ENCODE peak calls at places on chromosomes 5 and 9, in five cellular contexts. G is AG09309, R is HEK293T, T is RWPE1, P is PC-3. C is an unnamed sample.

GRCh38 chr9:128399851-128400250 is 20.8 kb upstream of the CERCAM start:
- DNase-seq in G (no peak), R (no peak), T (no peak), P (no peak), C (no peak)

GRCh38 chr5:77012601-77013000 is 17.6 kb upstream of the AGGF1 start:
- DNase-seq in G (no peak), R (no peak), T (peak), P (peak), C (no peak)

GRCh38 chr5:109028608-109029299 is 281.1 kb downstream of the FER start:
- DNase-seq in G (no peak), R (no peak), T (no peak), P (peak), C (no peak)

GRCh38 chr5:154311362-154311761 is 120.8 kb downstream of the GALNT10 start:
- DNase-seq in G (no peak), R (no peak), T (no peak), P (no peak), C (no peak)

GRCh38 chr5:67149933-67150523 is 46.6 kb downstream of the CD180 start:
- DNase-seq in G (no peak), R (no peak), T (peak), P (peak), C (no peak)

GRCh38 chr5:60989790-60990189 is 44.8 kb downstream of the NDUFAF2 start:
- DNase-seq in G (no peak), R (no peak), T (no peak), P (no peak), C (no peak)

GRCh38 chr5:97125125-97125683 is 17.2 kb downstream of the LIX1 start:
- DNase-seq in G (no peak), R (no peak), T (no peak), P (no peak), C (no peak)

GRCh38 chr9:71797266-71797665 is 29.0 kb upstream of the CEMIP2 start:
- DNase-seq in G (no peak), R (no peak), T (no peak), P (no peak), C (no peak)

GRCh38 chr9:8703904-8704303 is 904.3 kb upstream of the DMAC1 start:
- DNase-seq in G (no peak), R (no peak), T (no peak), P (no peak), C (no peak)

GRCh38 chr5:73591698-73592501 is 26.4 kb downstream of the UTP15 start:
- DNase-seq in G (no peak), R (no peak), T (no peak), P (peak), C (no peak)

GRCh38 chr5:116947691-116948528 is 373.3 kb upstream of the SEMA6A start:
- DNase-seq in G (no peak), R (peak), T (peak), P (peak), C (peak)

C was measured in T47D.